ENCODE peak calls at places on chromosomes 6 and 20, in six cellular contexts. D is K562, E is HCT116, V is upper lobe of left lung, U is HepG2, J is GM12878. C is an unnamed sample.

GRCh38 chr20:38350879-38351775 is 4.8 kb downstream of the LBP start:
- ATAC-seq in D (no peak), E (no peak), V (peak; percentile 11), U (no peak), J (no peak), C (peak; percentile 73)

GRCh38 chr6:137975058-137975940 is 108.2 kb downstream of the TNFAIP3 start:
- ATAC-seq in D (peak; percentile 49), E (no peak), V (no peak), U (no peak), J (peak; percentile 67), C (no peak)

GRCh38 chr6:35378281-35378680 is 35.9 kb downstream of the PPARD start:
- ATAC-seq in D (no peak), E (no peak), V (no peak), U (no peak), J (no peak), C (no peak)

GRCh38 chr6:74857157-74857556 is 348.7 kb downstream of the COL12A1 start:
- ATAC-seq in D (no peak), E (no peak), V (no peak), U (no peak), J (no peak), C (no peak)

GRCh38 chr6:134835998-134836397 is 113.9 kb downstream of the ALDH8A1 start:
- ATAC-seq in D (no peak), E (no peak), V (peak; percentile 50), U (no peak), J (no peak), C (peak; percentile 46)

GRCh38 chr6:48691420-48691819 is 580.4 kb upstream of the PTCHD4 start:
- ATAC-seq in D (no peak), E (no peak), V (no peak), U (no peak), J (peak; percentile 28), C (no peak)

GRCh38 chr6:18920701-18921100 is 533.6 kb downstream of the RNF144B start:
- ATAC-seq in D (no peak), E (no peak), V (no peak), U (no peak), J (no peak), C (no peak)

GRCh38 chr20:4949833-4950178 is 51.5 kb downstream of the SLC23A2 start:
- ATAC-seq in D (peak; percentile 41), E (no peak), V (peak; percentile 83), U (peak; percentile 75), J (peak; percentile 82), C (peak; percentile 65)

GRCh38 chr20:1920252-1920651 is 25.0 kb downstream of the SIRPA start:
- ATAC-seq in D (no peak), E (no peak), V (no peak), U (peak; percentile 42), J (no peak), C (no peak)

GRCh38 chr6:67630146-67630545 is 1004.9 kb upstream of the ADGRB3 start:
- ATAC-seq in D (no peak), E (no peak), V (peak; percentile 34), U (no peak), J (no peak), C (no peak)

GRCh38 chr6:49325901-49326300 is 137.2 kb downstream of the MMUT start:
- ATAC-seq in D (no peak), E (no peak), V (no peak), U (no peak), J (no peak), C (no peak)

GRCh38 chr6:22145823-22146379 is 150.9 kb downstream of the PRL start:
- ATAC-seq in D (peak; percentile 55), E (no peak), V (peak; percentile 35), U (no peak), J (no peak), C (no peak)

GRCh38 chr20:22389836-22390542 is 194.4 kb downstream of the FOXA2 start:
- ATAC-seq in D (peak; percentile 73), E (peak; percentile 94), V (peak; percentile 35), U (peak; percentile 56), J (no peak), C (no peak)

GRCh38 chr6:19866900-19867627 is 29.9 kb downstream of the ID4 start:
- ATAC-seq in D (no peak), E (peak; percentile 92), V (no peak), U (no peak), J (no peak), C (no peak)

GRCh38 chr6:132190097-132190814 is 211.0 kb downstream of the MOXD1 start:
- ATAC-seq in D (no peak), E (no peak), V (peak; percentile 8), U (no peak), J (peak; percentile 29), C (no peak)

GRCh38 chr6:17817763-17818162 is 111.0 kb upstream of the NUP153 start:
- ATAC-seq in D (no peak), E (no peak), V (no peak), U (no peak), J (no peak), C (no peak)

GRCh38 chr6:12582421-12583110 is 134.0 kb upstream of the PHACTR1 start:
- ATAC-seq in D (no peak), E (no peak), V (no peak), U (no peak), J (no peak), C (no peak)

GRCh38 chr20:37377346-37378081 is 31.6 kb downstream of the SRC start:
- ATAC-seq in D (no peak), E (no peak), V (no peak), U (no peak), J (peak; percentile 42), C (no peak)

GRCh38 chr6:40490508-40490907 is 96.7 kb downstream of the LRFN2 start:
- ATAC-seq in D (no peak), E (no peak), V (no peak), U (no peak), J (no peak), C (no peak)

GRCh38 chr6:166105341-166106075 is 62.1 kb downstream of the TBXT start:
- ATAC-seq in D (peak; percentile 29), E (peak; percentile 23), V (no peak), U (no peak), J (no peak), C (no peak)

GRCh38 chr20:40471261-40471629 is 217.8 kb downstream of the MAFB start:
- ATAC-seq in D (peak; percentile 70), E (peak; percentile 73), V (peak; percentile 11), U (peak; percentile 69), J (peak; percentile 27), C (no peak)

GRCh38 chr20:32465092-32465900 is 107.2 kb downstream of the ASXL1 start:
- ATAC-seq in D (no peak), E (no peak), V (peak; percentile 82), U (peak; percentile 91), J (no peak), C (peak; percentile 60)

GRCh38 chr6:2793491-2794151 is 28.4 kb downstream of the WRNIP1 start:
- ATAC-seq in D (no peak), E (no peak), V (peak; percentile 42), U (no peak), J (no peak), C (no peak)

GRCh38 chr20:1323256-1323655 is 5.7 kb downstream of the SDCBP2 start:
- ATAC-seq in D (no peak), E (no peak), V (no peak), U (no peak), J (no peak), C (no peak)

GRCh38 chr6:16674666-16675392 is 86.4 kb downstream of the ATXN1 start:
- ATAC-seq in D (no peak), E (no peak), V (no peak), U (peak; percentile 23), J (no peak), C (peak; percentile 22)

GRCh38 chr6:11294263-11294662 is 61.8 kb upstream of the NEDD9 start:
- ATAC-seq in D (no peak), E (no peak), V (no peak), U (no peak), J (no peak), C (no peak)

GRCh38 chr20:12927489-12927888 is 81.3 kb upstream of the SPTLC3 start:
- ATAC-seq in D (no peak), E (no peak), V (no peak), U (no peak), J (no peak), C (no peak)

GRCh38 chr6:128518531-128519131 is 1.8 kb downstream of the PTPRK start:
- ATAC-seq in D (no peak), E (no peak), V (no peak), U (peak; percentile 10), J (no peak), C (no peak)
- TF ChIP-seq POLR2A in D (no peak), E (no peak), V (no peak), U (no peak), J (no peak), C (no peak)

GRCh38 chr20:35718972-35719635 is 19.9 kb downstream of the ROMO1 start:
- ATAC-seq in D (no peak), E (no peak), V (peak; percentile 6), U (peak; percentile 1), J (no peak), C (no peak)
- TF ChIP-seq POLR2AphosphoS5 in D (no peak), E (no peak), V (no peak), U (peak; percentile 39), J (peak; percentile 64), C (no peak)

GRCh38 chr6:39203398-39203797 is 25.9 kb downstream of the KCNK5 start:
- ATAC-seq in D (no peak), E (peak; percentile 37), V (no peak), U (no peak), J (no peak), C (no peak)
- H3K4me1 ChIP-seq in D (peaks cover 51% of the 10 kb centered on the region), E (peaks cover 49% of the 10 kb centered on the region), V (peaks cover 19% of the 10 kb centered on the region), U (no peaks in the 10 kb centered on the region), J (peaks cover 4% of the 10 kb centered on the region), C (no peaks in the 10 kb centered on the region)

GRCh38 chr6:158770948-158771347 is 48.2 kb downstream of the EZR start:
- ATAC-seq in D (no peak), E (no peak), V (no peak), U (no peak), J (no peak), C (no peak)

GRCh38 chr6:158772851-158773371 is 46.3 kb downstream of the EZR start:
- ATAC-seq in D (no peak), E (peak; percentile 3), V (peak; percentile 52), U (no peak), J (no peak), C (peak; percentile 63)

GRCh38 chr6:158770533-158770932 is 48.6 kb downstream of the EZR start:
- ATAC-seq in D (no peak), E (no peak), V (no peak), U (no peak), J (no peak), C (no peak)

GRCh38 chr6:158772172-158772571 is 47.0 kb downstream of the EZR start:
- ATAC-seq in D (no peak), E (no peak), V (no peak), U (no peak), J (no peak), C (no peak)

DNA sequence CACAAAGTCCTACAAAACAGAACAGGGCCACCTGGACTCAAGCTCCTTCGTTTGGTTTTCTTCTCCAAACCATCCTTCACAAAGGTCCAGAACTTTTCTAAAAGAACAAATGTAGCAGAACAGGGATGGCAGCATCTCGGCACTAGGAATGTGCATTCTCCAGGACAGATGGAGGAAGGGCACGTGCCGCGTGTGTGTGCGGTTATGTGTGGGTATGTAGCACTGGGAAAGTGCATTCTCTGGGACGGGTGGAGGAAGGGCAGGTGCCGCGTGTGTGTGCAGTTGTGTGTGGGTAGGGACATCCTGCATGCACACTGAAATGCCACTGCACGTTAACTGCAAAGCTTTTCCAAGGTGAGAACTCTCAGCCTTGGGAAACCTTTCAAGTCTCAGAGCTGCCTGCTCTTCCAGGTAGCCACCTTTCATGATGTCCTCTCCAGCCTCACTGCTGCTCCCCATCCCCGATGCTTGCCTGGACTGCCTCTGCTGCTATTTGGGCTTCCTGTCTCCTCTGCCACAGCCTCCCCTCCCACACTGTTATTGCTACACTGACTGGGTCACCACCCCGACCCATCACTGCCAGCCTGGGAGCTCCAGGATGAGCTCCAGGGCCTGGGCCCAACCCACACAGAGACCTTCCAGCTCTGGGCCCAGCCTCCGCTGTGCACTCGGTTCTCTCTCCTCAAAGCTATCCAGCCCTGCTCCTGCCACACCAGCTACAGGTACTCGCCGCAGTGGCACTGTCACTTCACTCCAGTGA is 47.6 kb downstream of the EZR start:
- ATAC-seq in D (no peak), E (peak; percentile 3), V (peak; percentile 22), U (no peak), J (no peak), C (no peak)
- TF ChIP-seq POLR2A in D (no peak), E (no peak), V (no peak), U (no peak), J (no peak), C (no peak)

C was measured in gastroesophageal sphincter.